ENCODE peak calls at places on chromosomes 12 and 14, in four cellular contexts. K, H, Q and E are unnamed samples.
A peak's percentile ranks its signal among the peaks of the same experiment; 100 is the strongest.

GRCh38 chr12:74891276-74891675 is 318.4 kb downstream of the KCNC2 start:
- DNase-seq in K (no peak), H (no peak), Q (no peak), E (no peak)

GRCh38 chr14:67641902-67642749 is 22.4 kb downstream of the ARG2 start:
- DNase-seq in K (no peak), H (no peak), Q (no peak), E (no peak)

GRCh38 chr12:52346596-52346995 is 20.7 kb downstream of the KRT85 start:
- DNase-seq in K (no peak), H (no peak), Q (no peak), E (no peak)

GRCh38 chr14:56374421-56374820 is 205.2 kb upstream of the TMEM260 start:
- DNase-seq in K (no peak), H (no peak), Q (no peak), E (no peak)

GRCh38 chr12:93882763-93883162 is 205.6 kb downstream of the CRADD start:
- DNase-seq in K (no peak), H (no peak), Q (no peak), E (no peak)

GRCh38 chr14:104224516-104225281 is 86.3 kb downstream of the KIF26A start:
- DNase-seq in K (peak; percentile 77), H (peak; percentile 88), Q (peak; percentile 46), E (peak; percentile 67)

GRCh38 chr14:90288646-90289355 is 32.4 kb downstream of the PSMC1 start:
- DNase-seq in K (no peak), H (no peak), Q (no peak), E (no peak)

GRCh38 chr12:15829949-15830348 is 40.8 kb upstream of the EPS8 start:
- DNase-seq in K (no peak), H (no peak), Q (no peak), E (no peak)

GRCh38 chr12:131783915-131784541 is 44.2 kb upstream of the MMP17 start:
- DNase-seq in K (peak; percentile 41), H (no peak), Q (peak; percentile 28), E (no peak)

GRCh38 chr12:15863258-15863835 is 18.8 kb upstream of the STRAP start:
- DNase-seq in K (peak; percentile 28), H (no peak), Q (no peak), E (no peak)

GRCh38 chr12:46788247-46788887 is 37.4 kb downstream of the SLC38A4 start:
- DNase-seq in K (no peak), H (no peak), Q (no peak), E (no peak)

GRCh38 chr14:33120966-33121365 is 182.3 kb downstream of the NPAS3 start:
- DNase-seq in K (no peak), H (no peak), Q (no peak), E (no peak)

GRCh38 chr12:110001596-110001995 is 2.4 kb downstream of the ANKRD13A start:
- DNase-seq in K (no peak), H (no peak), Q (no peak), E (no peak)

GRCh38 chr14:22852940-22853767 is 16.8 kb downstream of the MMP14 start:
- DNase-seq in K (peak; percentile 98), H (peak; percentile 100), Q (peak; percentile 88), E (peak; percentile 85)

GRCh38 chr14:102930753-102931579 is 8.5 kb downstream of the AMN start:
- DNase-seq in K (peak; percentile 71), H (peak; percentile 82), Q (no peak), E (no peak)

GRCh38 chr12:47560408-47560807 is 145.4 kb downstream of the RPAP3 start:
- DNase-seq in K (no peak), H (no peak), Q (no peak), E (no peak)

GRCh38 chr14:100722367-100722766 is 4.3 kb upstream of the DLK1 start:
- DNase-seq in K (no peak), H (no peak), Q (no peak), E (no peak)

GRCh38 chr12:82438356-82438755 is 80.0 kb downstream of the METTL25 start:
- DNase-seq in K (no peak), H (no peak), Q (no peak), E (no peak)

DNA sequence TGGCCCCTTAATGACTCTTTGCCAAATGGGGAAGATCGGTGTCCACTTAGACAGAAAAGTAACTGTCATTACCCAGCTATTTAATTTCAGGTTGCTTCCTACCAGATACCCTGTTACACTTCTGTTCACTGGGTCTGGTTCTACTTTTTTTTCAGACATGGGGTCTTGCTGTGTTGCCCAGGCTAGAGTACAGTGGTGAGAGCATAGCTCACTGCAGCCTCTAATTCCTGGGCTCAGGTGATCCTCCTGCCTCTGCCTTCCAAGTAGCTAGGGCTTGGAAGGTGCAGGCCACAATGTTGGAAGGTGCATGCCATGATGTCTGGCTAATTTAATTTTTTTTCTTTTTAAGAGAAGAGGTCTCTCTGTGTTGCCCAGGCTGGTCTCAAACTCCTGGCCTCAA is 147.0 kb upstream of the ARHGAP5 start:
- DNase-seq in K (no peak), H (no peak), Q (no peak), E (no peak)
- TF ChIP-seq TEAD4 in K (no peak), H (no peak), Q (no peak), E (no peak)

GRCh38 chr14:74840603-74841030 is 35.3 kb downstream of the PROX2 start:
- DNase-seq in K (no peak), H (no peak), Q (no peak), E (no peak)

GRCh38 chr14:74835607-74836250 is 40.2 kb downstream of the PROX2 start:
- DNase-seq in K (no peak), H (no peak), Q (no peak), E (no peak)

GRCh38 chr14:74834682-74835392 is 41.1 kb downstream of the PROX2 start:
- DNase-seq in K (no peak), H (no peak), Q (no peak), E (no peak)

GRCh38 chr14:74838141-74838540 is 37.8 kb downstream of the PROX2 start:
- DNase-seq in K (no peak), H (no peak), Q (no peak), E (no peak)

GRCh38 chr14:74836251-74836957 is 39.5 kb downstream of the PROX2 start:
- DNase-seq in K (no peak), H (no peak), Q (no peak), E (no peak)
- TF ChIP-seq TEAD4 in K (no peak), H (no peak), Q (no peak), E (no peak)

GRCh38 chr14:54299393-54300363 is 97.1 kb upstream of the CDKN3 start:
- DNase-seq in K (no peak), H (no peak), Q (no peak), E (peak; percentile 41)

GRCh38 chr14:54306806-54307205 is 90.0 kb upstream of the CDKN3 start:
- DNase-seq in K (no peak), H (no peak), Q (no peak), E (no peak)

GRCh38 chr14:54300881-54301280 is 95.9 kb upstream of the CDKN3 start:
- DNase-seq in K (no peak), H (no peak), Q (no peak), E (no peak)

GRCh38 chr14:54301349-54301748 is 95.5 kb upstream of the CDKN3 start:
- DNase-seq in K (no peak), H (no peak), Q (no peak), E (no peak)
- TF ChIP-seq TEAD4 in K (no peak), H (no peak), Q (no peak), E (no peak)

DNA sequence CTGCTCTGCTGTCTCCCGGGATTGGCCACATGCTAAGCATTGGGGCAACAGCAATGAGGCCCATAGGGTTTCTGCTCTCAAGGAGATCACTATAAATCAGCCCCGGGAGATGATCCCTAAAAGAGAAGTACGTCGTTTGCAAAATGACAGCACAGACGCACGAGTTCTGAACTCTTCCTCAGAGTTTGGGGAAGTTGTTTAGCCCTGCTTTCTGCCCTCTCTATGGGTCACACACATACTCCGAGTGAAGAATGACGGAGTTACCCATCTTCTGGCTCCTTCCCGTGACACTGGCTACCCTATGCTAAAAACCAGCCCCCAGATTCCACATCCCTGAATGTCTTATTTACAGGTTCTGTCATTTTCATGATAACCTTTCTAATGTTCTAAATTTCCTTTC is 258.0 kb upstream of the PLEKHG7 start:
- DNase-seq in K (no peak), H (no peak), Q (no peak), E (no peak)
- TF ChIP-seq TEAD4 in K (no peak), H (no peak), Q (no peak), E (no peak)

DNA sequence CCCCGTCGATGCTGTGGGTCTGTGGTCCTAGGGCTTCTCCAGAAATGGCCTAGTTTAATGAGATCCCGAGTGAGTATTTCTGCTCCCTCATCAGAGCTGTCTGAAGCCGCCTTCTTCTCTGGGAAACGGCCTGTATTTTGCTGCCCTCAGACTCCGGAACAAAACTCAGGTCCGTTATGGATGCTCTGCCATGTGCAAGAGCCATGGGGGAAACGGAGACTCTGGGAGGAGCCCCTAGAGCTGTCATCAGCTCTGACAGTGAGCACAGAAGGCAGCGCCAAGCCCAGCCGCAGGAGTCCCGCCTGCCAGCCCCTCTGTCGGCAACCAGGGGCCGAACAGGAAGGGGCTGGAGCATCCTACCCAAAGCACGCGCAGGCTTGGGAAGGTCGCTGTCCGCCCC is 192.4 kb upstream of the PRMT8 start:
- DNase-seq in K (no peak), H (no peak), Q (no peak), E (no peak)
- TF ChIP-seq TEAD4 in K (no peak), H (no peak), Q (no peak), E (no peak)

GRCh38 chr14:21405097-21405496 is 21.3 kb upstream of the SUPT16H start:
- DNase-seq in K (no peak), H (no peak), Q (no peak), E (no peak)
- TF ChIP-seq TEAD4 in K (no peak), H (no peak), Q (no peak), E (no peak)